ENCODE peak calls at places on chromosomes 16 and 17, in six cellular contexts. N, K, D, Z, R and E are unnamed samples. For H3K36me3, the result is how much of the 10 kb centered on the place peaks cover.

GRCh38 chr16:9053006-9053601 is 38.3 kb upstream of the HAPSTR1 start:
- DNase-seq in N (peak), K (peak), D (no peak), Z (peak), R (no peak), E (peak)

GRCh38 chr17:68718924-68719323 is 117.8 kb upstream of the FAM20A start:
- DNase-seq in N (no peak), K (no peak), D (no peak), Z (no peak), R (no peak), E (no peak)

GRCh38 chr16:58419241-58420012 is 27.2 kb downstream of the GINS3 start:
- DNase-seq in N (no peak), K (no peak), D (no peak), Z (no peak), R (no peak), E (no peak)

GRCh38 chr17:50117202-50118040 is 12.5 kb downstream of the SAMD14 start:
- DNase-seq in N (peak), K (peak), D (no peak), Z (peak), R (no peak), E (no peak)

GRCh38 chr17:74006366-74006765 is 197.1 kb upstream of the RPL38 start:
- DNase-seq in N (no peak), K (no peak), D (no peak), Z (no peak), R (no peak), E (no peak)

GRCh38 chr16:28494141-28494851 is at the start of gene APOBR:
- DNase-seq in N (no peak), K (peak), D (no peak), Z (no peak), R (peak), E (no peak)

GRCh38 chr17:4003501-4004421 is 39.5 kb upstream of the ATP2A3 start:
- DNase-seq in N (no peak), K (peak), D (peak), Z (no peak), R (no peak), E (no peak)

GRCh38 chr16:66712512-66712911 is 16.0 kb upstream of the CMTM4 start:
- DNase-seq in N (no peak), K (no peak), D (no peak), Z (no peak), R (no peak), E (no peak)

GRCh38 chr16:52569296-52569695 is 22.4 kb upstream of the TOX3 start:
- DNase-seq in N (no peak), K (peak), D (no peak), Z (no peak), R (no peak), E (no peak)

GRCh38 chr17:29862127-29862526 is 67.9 kb downstream of the SSH2 start:
- DNase-seq in N (no peak), K (no peak), D (no peak), Z (no peak), R (no peak), E (no peak)

GRCh38 chr17:48051706-48052486 is 3.7 kb downstream of the NFE2L1 start:
- DNase-seq in N (peak), K (peak), D (no peak), Z (peak), R (peak), E (peak)

GRCh38 chr16:23858496-23859062 is 22.8 kb downstream of the PRKCB start:
- DNase-seq in N (no peak), K (no peak), D (no peak), Z (no peak), R (no peak), E (no peak)

GRCh38 chr16:19463468-19464315 is 46.0 kb downstream of the TMC5 start:
- DNase-seq in N (no peak), K (peak), D (no peak), Z (no peak), R (no peak), E (no peak)

GRCh38 chr17:34307110-34307509 is 12.1 kb upstream of the CCL8 start:
- DNase-seq in N (peak), K (no peak), D (no peak), Z (no peak), R (no peak), E (peak)

GRCh38 chr16:54284319-54284930 is 2.2 kb downstream of the IRX3 start:
- DNase-seq in N (no peak), K (peak), D (peak), Z (no peak), R (no peak), E (no peak)

GRCh38 chr17:44956076-44956475 is 8.5 kb upstream of the KIF18B start:
- DNase-seq in N (no peak), K (no peak), D (no peak), Z (no peak), R (peak), E (no peak)

GRCh38 chr16:47142469-47143328 is 1.0 kb downstream of the NETO2 start:
- DNase-seq in N (peak), K (peak), D (no peak), Z (peak), R (no peak), E (no peak)

GRCh38 chr16:75058815-75059214 is 57.8 kb downstream of the LDHD start:
- DNase-seq in N (peak), K (no peak), D (no peak), Z (no peak), R (no peak), E (no peak)
- H3K36me3 ChIP-seq in N (under half), K (under half), D (under half), Z (under half), R (under half), E (under half)

GRCh38 chr16:13519871-13520270 is 400.1 kb upstream of the ERCC4 start:
- DNase-seq in N (no peak), K (no peak), D (no peak), Z (no peak), R (no peak), E (no peak)
- TF ChIP-seq POLR2A in N (no peak), K (no peak), D (no peak), Z (no peak), R (no peak), E (no peak)

GRCh38 chr17:7582401-7583252 is 1.0 kb upstream of the MPDU1 start:
- DNase-seq in N (no peak), K (no peak), D (no peak), Z (no peak), R (no peak), E (no peak)

GRCh38 chr17:7579839-7580630 is 597 bp downstream of the CD68 start:
- DNase-seq in N (no peak), K (no peak), D (no peak), Z (no peak), R (no peak), E (no peak)

GRCh38 chr17:7583253-7584109 is at the start of gene MPDU1:
- DNase-seq in N (peak), K (peak), D (peak), Z (peak), R (peak), E (peak)

GRCh38 chr17:7579001-7579838 is at the start of gene CD68:
- DNase-seq in N (peak), K (peak), D (no peak), Z (peak), R (peak), E (peak)

DNA sequence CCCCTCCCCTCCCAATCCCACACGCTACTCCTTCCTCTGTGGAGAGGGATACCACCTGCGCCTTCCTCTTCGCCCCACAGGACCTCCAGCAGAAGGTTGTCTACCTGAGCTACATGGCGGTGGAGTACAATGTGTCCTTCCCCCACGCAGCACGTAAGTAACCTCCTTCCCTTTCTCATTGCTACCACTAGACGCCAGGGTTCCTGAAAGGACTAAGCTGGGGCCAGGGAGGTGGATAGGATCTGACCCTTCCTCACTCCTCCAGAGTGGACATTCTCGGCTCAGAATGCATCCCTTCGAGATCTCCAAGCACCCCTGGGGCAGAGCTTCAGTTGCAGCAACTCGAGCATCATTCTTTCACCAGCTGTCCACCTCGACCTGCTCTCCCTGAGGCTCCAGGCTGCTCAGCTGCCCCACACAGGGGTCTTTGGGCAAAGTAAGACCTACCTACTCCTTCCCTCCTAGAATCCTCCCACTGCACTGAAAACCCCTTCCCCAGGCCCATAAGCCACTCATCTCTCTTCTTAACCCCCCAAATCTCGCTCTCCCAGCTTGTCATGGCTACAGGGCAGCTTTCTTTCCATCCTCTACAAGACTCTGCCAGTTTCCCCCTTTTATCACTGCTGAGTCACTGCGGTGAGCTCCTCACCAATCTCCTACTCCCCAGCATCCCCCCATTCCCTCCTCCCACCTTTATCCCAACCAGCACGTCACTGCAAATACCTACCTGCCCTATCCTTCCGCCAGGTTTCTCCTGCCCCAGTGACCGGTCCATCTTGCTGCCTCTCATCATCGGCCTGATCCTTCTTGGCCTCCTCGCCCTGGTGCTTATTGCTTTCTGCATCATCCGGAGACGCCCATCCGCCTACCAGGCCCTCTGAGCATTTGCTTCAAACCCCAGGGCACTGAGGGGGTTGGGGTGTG is 1.5 kb downstream of the CD68 start:
- DNase-seq in N (no peak), K (no peak), D (no peak), Z (no peak), R (no peak), E (no peak)
- H3K27ac ChIP-seq in N (no peak), K (peak), D (peak), Z (no peak), R (peak), E (peak)

DNA sequence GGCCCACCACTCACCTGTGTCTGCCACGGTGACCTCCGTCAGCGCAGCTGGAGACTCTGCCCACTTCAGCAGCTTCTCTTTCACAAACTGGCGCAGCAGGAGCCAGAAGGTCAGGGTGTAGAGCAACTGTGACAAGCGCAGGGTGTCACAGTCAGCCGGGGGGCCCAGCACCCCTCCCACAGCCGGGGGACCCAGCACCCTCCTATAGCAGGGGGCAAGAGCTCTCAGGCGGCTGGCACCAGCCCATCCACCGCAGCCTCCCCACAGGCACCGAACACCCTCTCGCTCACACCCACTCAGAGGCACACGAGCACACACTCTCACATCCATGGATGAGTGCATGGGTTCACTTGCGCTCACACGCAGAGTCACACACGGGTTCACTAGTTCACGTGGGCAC is 28.8 kb downstream of the CTU2 start:
- DNase-seq in N (no peak), K (no peak), D (no peak), Z (no peak), R (no peak), E (no peak)
- H3K36me3 ChIP-seq in N (half or more), K (half or more), D (half or more), Z (under half), R (under half), E (under half)